ENCODE peak calls at places on chromosome 18, in six cellular contexts. One of them, this sample, is unnamed.
A peak's percentile ranks its signal among the peaks of the same experiment; 100 is the strongest.

GRCh38 chr18:48877941-48878340 is 72.8 kb downstream of the SMAD7 start:
- DNase-seq in HT1080: no peak
- DNase-seq in iPS-NIHi11: no peak
- DNase-seq in non-pigmented ciliary epithelial cell: no peak
- DNase-seq in NCI-H1436 treated with DMSO at 0.1 percent for 48 hours: no peak
- DNase-seq in activated T-helper 9 cell treated with anti-CD3 and anti-CD28 coated beads, Interleukin-2, amount 50 U/mL, for 16 hours: no peak
- DNase-seq in this sample: no peak

GRCh38 chr18:47756364-47757016 is 174.0 kb downstream of the SMAD2 start:
- DNase-seq in iPS-NIHi11: peak; percentile 79
- DNase-seq in non-pigmented ciliary epithelial cell: peak; percentile 5
- DNase-seq in NCI-H1436 treated with DMSO at 0.1 percent for 48 hours: no peak
- DNase-seq in activated T-helper 9 cell treated with anti-CD3 and anti-CD28 coated beads, Interleukin-2, amount 50 U/mL, for 16 hours: peak; percentile 12
- DNase-seq in HT1080: peak; percentile 45
- DNase-seq in this sample: peak; percentile 28

GRCh38 chr18:41058351-41059125 is 896.5 kb upstream of the PIK3C3 start:
- DNase-seq in non-pigmented ciliary epithelial cell: no peak
- DNase-seq in NCI-H1436 treated with DMSO at 0.1 percent for 48 hours: no peak
- DNase-seq in iPS-NIHi11: no peak
- DNase-seq in HT1080: no peak
- DNase-seq in activated T-helper 9 cell treated with anti-CD3 and anti-CD28 coated beads, Interleukin-2, amount 50 U/mL, for 16 hours: no peak
- DNase-seq in this sample: no peak

GRCh38 chr18:44601447-44601846 is 79.2 kb upstream of the SETBP1 start:
- DNase-seq in activated T-helper 9 cell treated with anti-CD3 and anti-CD28 coated beads, Interleukin-2, amount 50 U/mL, for 16 hours: no peak
- DNase-seq in HT1080: peak; percentile 67
- DNase-seq in non-pigmented ciliary epithelial cell: no peak
- DNase-seq in iPS-NIHi11: no peak
- DNase-seq in NCI-H1436 treated with DMSO at 0.1 percent for 48 hours: no peak
- DNase-seq in this sample: no peak

GRCh38 chr18:58309099-58309498 is 265.1 kb downstream of the NEDD4L start:
- DNase-seq in non-pigmented ciliary epithelial cell: no peak
- DNase-seq in iPS-NIHi11: no peak
- DNase-seq in HT1080: no peak
- DNase-seq in activated T-helper 9 cell treated with anti-CD3 and anti-CD28 coated beads, Interleukin-2, amount 50 U/mL, for 16 hours: no peak
- DNase-seq in NCI-H1436 treated with DMSO at 0.1 percent for 48 hours: no peak
- DNase-seq in this sample: no peak

GRCh38 chr18:58042826-58043362 is 1.1 kb upstream of the NEDD4L start:
- DNase-seq in activated T-helper 9 cell treated with anti-CD3 and anti-CD28 coated beads, Interleukin-2, amount 50 U/mL, for 16 hours: no peak
- DNase-seq in iPS-NIHi11: no peak
- DNase-seq in NCI-H1436 treated with DMSO at 0.1 percent for 48 hours: no peak
- DNase-seq in non-pigmented ciliary epithelial cell: no peak
- DNase-seq in HT1080: peak; percentile 21
- DNase-seq in this sample: no peak

GRCh38 chr18:37564796-37565137 is 831 bp downstream of the CELF4 start:
- DNase-seq in NCI-H1436 treated with DMSO at 0.1 percent for 48 hours: no peak
- DNase-seq in HT1080: no peak
- DNase-seq in activated T-helper 9 cell treated with anti-CD3 and anti-CD28 coated beads, Interleukin-2, amount 50 U/mL, for 16 hours: no peak
- DNase-seq in non-pigmented ciliary epithelial cell: no peak
- DNase-seq in iPS-NIHi11: peak; percentile 84
- DNase-seq in this sample: no peak

GRCh38 chr18:22175326-22175725 is 5.9 kb downstream of the GATA6 start:
- DNase-seq in NCI-H1436 treated with DMSO at 0.1 percent for 48 hours: no peak
- DNase-seq in HT1080: no peak
- DNase-seq in iPS-NIHi11: no peak
- DNase-seq in activated T-helper 9 cell treated with anti-CD3 and anti-CD28 coated beads, Interleukin-2, amount 50 U/mL, for 16 hours: no peak
- DNase-seq in non-pigmented ciliary epithelial cell: no peak
- DNase-seq in this sample: no peak

GRCh38 chr18:49764032-49764431 is 49.3 kb downstream of the ACAA2 start:
- DNase-seq in HT1080: no peak
- DNase-seq in activated T-helper 9 cell treated with anti-CD3 and anti-CD28 coated beads, Interleukin-2, amount 50 U/mL, for 16 hours: no peak
- DNase-seq in non-pigmented ciliary epithelial cell: no peak
- DNase-seq in NCI-H1436 treated with DMSO at 0.1 percent for 48 hours: no peak
- DNase-seq in iPS-NIHi11: no peak
- DNase-seq in this sample: no peak

GRCh38 chr18:8776544-8776943 is 71.2 kb downstream of the MTCL1 start:
- DNase-seq in non-pigmented ciliary epithelial cell: no peak
- DNase-seq in activated T-helper 9 cell treated with anti-CD3 and anti-CD28 coated beads, Interleukin-2, amount 50 U/mL, for 16 hours: no peak
- DNase-seq in NCI-H1436 treated with DMSO at 0.1 percent for 48 hours: no peak
- DNase-seq in iPS-NIHi11: no peak
- DNase-seq in HT1080: no peak
- DNase-seq in this sample: no peak

GRCh38 chr18:63025251-63025710 is 294.3 kb downstream of the BCL2 start:
- DNase-seq in activated T-helper 9 cell treated with anti-CD3 and anti-CD28 coated beads, Interleukin-2, amount 50 U/mL, for 16 hours: no peak
- DNase-seq in iPS-NIHi11: peak; percentile 50
- DNase-seq in non-pigmented ciliary epithelial cell: no peak
- DNase-seq in NCI-H1436 treated with DMSO at 0.1 percent for 48 hours: no peak
- DNase-seq in HT1080: no peak
- DNase-seq in this sample: no peak

GRCh38 chr18:9910709-9911108 is 3.1 kb upstream of the VAPA start:
- DNase-seq in activated T-helper 9 cell treated with anti-CD3 and anti-CD28 coated beads, Interleukin-2, amount 50 U/mL, for 16 hours: no peak
- DNase-seq in iPS-NIHi11: no peak
- DNase-seq in NCI-H1436 treated with DMSO at 0.1 percent for 48 hours: no peak
- DNase-seq in non-pigmented ciliary epithelial cell: no peak
- DNase-seq in HT1080: no peak
- DNase-seq in this sample: no peak

GRCh38 chr18:78145096-78145495 is 834.5 kb upstream of the SALL3 start:
- DNase-seq in HT1080: no peak
- DNase-seq in activated T-helper 9 cell treated with anti-CD3 and anti-CD28 coated beads, Interleukin-2, amount 50 U/mL, for 16 hours: no peak
- DNase-seq in iPS-NIHi11: no peak
- DNase-seq in non-pigmented ciliary epithelial cell: no peak
- DNase-seq in NCI-H1436 treated with DMSO at 0.1 percent for 48 hours: no peak
- DNase-seq in this sample: no peak

GRCh38 chr18:11840493-11840892 is 10.7 kb upstream of the CHMP1B start:
- DNase-seq in non-pigmented ciliary epithelial cell: no peak
- DNase-seq in NCI-H1436 treated with DMSO at 0.1 percent for 48 hours: no peak
- DNase-seq in activated T-helper 9 cell treated with anti-CD3 and anti-CD28 coated beads, Interleukin-2, amount 50 U/mL, for 16 hours: no peak
- DNase-seq in HT1080: no peak
- DNase-seq in iPS-NIHi11: no peak
- DNase-seq in this sample: no peak

GRCh38 chr18:47928466-47928865 is 2.0 kb downstream of the SMAD2 start:
- DNase-seq in NCI-H1436 treated with DMSO at 0.1 percent for 48 hours: no peak
- DNase-seq in iPS-NIHi11: no peak
- DNase-seq in HT1080: no peak
- DNase-seq in non-pigmented ciliary epithelial cell: no peak
- DNase-seq in activated T-helper 9 cell treated with anti-CD3 and anti-CD28 coated beads, Interleukin-2, amount 50 U/mL, for 16 hours: no peak
- DNase-seq in this sample: no peak

GRCh38 chr18:79965119-79965902 is 868 bp downstream of the HSBP1L1 start:
- DNase-seq in iPS-NIHi11: peak; percentile 53
- DNase-seq in activated T-helper 9 cell treated with anti-CD3 and anti-CD28 coated beads, Interleukin-2, amount 50 U/mL, for 16 hours: no peak
- DNase-seq in non-pigmented ciliary epithelial cell: no peak
- DNase-seq in NCI-H1436 treated with DMSO at 0.1 percent for 48 hours: no peak
- DNase-seq in HT1080: no peak
- DNase-seq in this sample: no peak

GRCh38 chr18:3333056-3333720 is 71.3 kb downstream of the MYL12B start:
- DNase-seq in HT1080: no peak
- DNase-seq in non-pigmented ciliary epithelial cell: no peak
- DNase-seq in activated T-helper 9 cell treated with anti-CD3 and anti-CD28 coated beads, Interleukin-2, amount 50 U/mL, for 16 hours: no peak
- DNase-seq in NCI-H1436 treated with DMSO at 0.1 percent for 48 hours: no peak
- DNase-seq in iPS-NIHi11: no peak
- DNase-seq in this sample: no peak

GRCh38 chr18:67715567-67715966 is 199.0 kb upstream of the DSEL start:
- DNase-seq in NCI-H1436 treated with DMSO at 0.1 percent for 48 hours: no peak
- DNase-seq in iPS-NIHi11: no peak
- DNase-seq in activated T-helper 9 cell treated with anti-CD3 and anti-CD28 coated beads, Interleukin-2, amount 50 U/mL, for 16 hours: no peak
- DNase-seq in HT1080: no peak
- DNase-seq in non-pigmented ciliary epithelial cell: no peak
- DNase-seq in this sample: no peak

GRCh38 chr18:69897397-69898108 is 50.1 kb downstream of the CD226 start:
- DNase-seq in iPS-NIHi11: no peak
- DNase-seq in activated T-helper 9 cell treated with anti-CD3 and anti-CD28 coated beads, Interleukin-2, amount 50 U/mL, for 16 hours: no peak
- DNase-seq in HT1080: no peak
- DNase-seq in NCI-H1436 treated with DMSO at 0.1 percent for 48 hours: no peak
- DNase-seq in non-pigmented ciliary epithelial cell: no peak
- DNase-seq in this sample: peak; percentile 21

GRCh38 chr18:49019446-49020045 is 68.8 kb upstream of the SMAD7 start:
- DNase-seq in iPS-NIHi11: no peak
- DNase-seq in NCI-H1436 treated with DMSO at 0.1 percent for 48 hours: no peak
- DNase-seq in activated T-helper 9 cell treated with anti-CD3 and anti-CD28 coated beads, Interleukin-2, amount 50 U/mL, for 16 hours: no peak
- DNase-seq in HT1080: no peak
- DNase-seq in non-pigmented ciliary epithelial cell: no peak
- DNase-seq in this sample: no peak

GRCh38 chr18:43422483-43422882 is 145.2 kb upstream of the SYT4 start:
- DNase-seq in activated T-helper 9 cell treated with anti-CD3 and anti-CD28 coated beads, Interleukin-2, amount 50 U/mL, for 16 hours: no peak
- DNase-seq in iPS-NIHi11: peak; percentile 11
- DNase-seq in non-pigmented ciliary epithelial cell: no peak
- DNase-seq in NCI-H1436 treated with DMSO at 0.1 percent for 48 hours: no peak
- DNase-seq in HT1080: no peak
- DNase-seq in this sample: no peak

GRCh38 chr18:48330016-48330991 is 78.9 kb downstream of the ZBTB7C start:
- DNase-seq in HT1080: peak; percentile 98
- DNase-seq in iPS-NIHi11: peak; percentile 43
- DNase-seq in activated T-helper 9 cell treated with anti-CD3 and anti-CD28 coated beads, Interleukin-2, amount 50 U/mL, for 16 hours: no peak
- DNase-seq in non-pigmented ciliary epithelial cell: peak; percentile 75
- DNase-seq in NCI-H1436 treated with DMSO at 0.1 percent for 48 hours: no peak
- DNase-seq in this sample: no peak

GRCh38 chr18:35998967-35999366 is 26.5 kb downstream of the RMP24 start:
- DNase-seq in iPS-NIHi11: no peak
- DNase-seq in HT1080: no peak
- DNase-seq in non-pigmented ciliary epithelial cell: no peak
- DNase-seq in NCI-H1436 treated with DMSO at 0.1 percent for 48 hours: no peak
- DNase-seq in activated T-helper 9 cell treated with anti-CD3 and anti-CD28 coated beads, Interleukin-2, amount 50 U/mL, for 16 hours: no peak
- DNase-seq in this sample: no peak

GRCh38 chr18:44871771-44872170 is 191.1 kb downstream of the SETBP1 start:
- DNase-seq in iPS-NIHi11: no peak
- DNase-seq in HT1080: no peak
- DNase-seq in NCI-H1436 treated with DMSO at 0.1 percent for 48 hours: no peak
- DNase-seq in non-pigmented ciliary epithelial cell: no peak
- DNase-seq in activated T-helper 9 cell treated with anti-CD3 and anti-CD28 coated beads, Interleukin-2, amount 50 U/mL, for 16 hours: no peak
- DNase-seq in this sample: no peak

GRCh38 chr18:8339958-8340357 is 269.3 kb upstream of the RAB12 start:
- DNase-seq in iPS-NIHi11: no peak
- DNase-seq in activated T-helper 9 cell treated with anti-CD3 and anti-CD28 coated beads, Interleukin-2, amount 50 U/mL, for 16 hours: no peak
- DNase-seq in HT1080: no peak
- DNase-seq in NCI-H1436 treated with DMSO at 0.1 percent for 48 hours: no peak
- DNase-seq in non-pigmented ciliary epithelial cell: no peak
- DNase-seq in this sample: no peak

GRCh38 chr18:27075828-27076227 is 109.3 kb downstream of the CHST9 start:
- DNase-seq in activated T-helper 9 cell treated with anti-CD3 and anti-CD28 coated beads, Interleukin-2, amount 50 U/mL, for 16 hours: no peak
- DNase-seq in NCI-H1436 treated with DMSO at 0.1 percent for 48 hours: no peak
- DNase-seq in iPS-NIHi11: no peak
- DNase-seq in non-pigmented ciliary epithelial cell: no peak
- DNase-seq in HT1080: no peak
- DNase-seq in this sample: no peak

GRCh38 chr18:6994053-6994452 is 123.5 kb downstream of the LAMA1 start:
- DNase-seq in activated T-helper 9 cell treated with anti-CD3 and anti-CD28 coated beads, Interleukin-2, amount 50 U/mL, for 16 hours: no peak
- DNase-seq in iPS-NIHi11: no peak
- DNase-seq in HT1080: no peak
- DNase-seq in NCI-H1436 treated with DMSO at 0.1 percent for 48 hours: no peak
- DNase-seq in non-pigmented ciliary epithelial cell: no peak
- DNase-seq in this sample: no peak

GRCh38 chr18:36017232-36017631 is 44.8 kb downstream of the RMP24 start:
- DNase-seq in non-pigmented ciliary epithelial cell: no peak
- DNase-seq in HT1080: no peak
- DNase-seq in activated T-helper 9 cell treated with anti-CD3 and anti-CD28 coated beads, Interleukin-2, amount 50 U/mL, for 16 hours: no peak
- DNase-seq in NCI-H1436 treated with DMSO at 0.1 percent for 48 hours: no peak
- DNase-seq in iPS-NIHi11: no peak
- DNase-seq in this sample: no peak

GRCh38 chr18:48665654-48666053 is 126.8 kb downstream of the CTIF start:
- DNase-seq in activated T-helper 9 cell treated with anti-CD3 and anti-CD28 coated beads, Interleukin-2, amount 50 U/mL, for 16 hours: no peak
- DNase-seq in HT1080: no peak
- DNase-seq in NCI-H1436 treated with DMSO at 0.1 percent for 48 hours: no peak
- DNase-seq in non-pigmented ciliary epithelial cell: no peak
- DNase-seq in iPS-NIHi11: no peak
- DNase-seq in this sample: no peak

GRCh38 chr18:34771958-34772357 is 61.9 kb downstream of the DTNA start:
- DNase-seq in NCI-H1436 treated with DMSO at 0.1 percent for 48 hours: no peak
- DNase-seq in non-pigmented ciliary epithelial cell: no peak
- DNase-seq in activated T-helper 9 cell treated with anti-CD3 and anti-CD28 coated beads, Interleukin-2, amount 50 U/mL, for 16 hours: no peak
- DNase-seq in HT1080: no peak
- DNase-seq in iPS-NIHi11: no peak
- DNase-seq in this sample: no peak

GRCh38 chr18:71293322-71293721 is 1004.5 kb downstream of the SOCS6 start:
- DNase-seq in iPS-NIHi11: no peak
- DNase-seq in NCI-H1436 treated with DMSO at 0.1 percent for 48 hours: no peak
- DNase-seq in HT1080: peak; percentile 11
- DNase-seq in non-pigmented ciliary epithelial cell: no peak
- DNase-seq in activated T-helper 9 cell treated with anti-CD3 and anti-CD28 coated beads, Interleukin-2, amount 50 U/mL, for 16 hours: no peak
- DNase-seq in this sample: no peak

GRCh38 chr18:78912862-78913261 is 66.8 kb upstream of the SALL3 start:
- DNase-seq in non-pigmented ciliary epithelial cell: no peak
- DNase-seq in HT1080: no peak
- DNase-seq in iPS-NIHi11: no peak
- DNase-seq in activated T-helper 9 cell treated with anti-CD3 and anti-CD28 coated beads, Interleukin-2, amount 50 U/mL, for 16 hours: no peak
- DNase-seq in NCI-H1436 treated with DMSO at 0.1 percent for 48 hours: no peak
- DNase-seq in this sample: no peak

GRCh38 chr18:53509886-53510285 is 714.6 kb downstream of the MBD2 start:
- DNase-seq in NCI-H1436 treated with DMSO at 0.1 percent for 48 hours: no peak
- DNase-seq in activated T-helper 9 cell treated with anti-CD3 and anti-CD28 coated beads, Interleukin-2, amount 50 U/mL, for 16 hours: no peak
- DNase-seq in HT1080: peak; percentile 3
- DNase-seq in iPS-NIHi11: no peak
- DNase-seq in non-pigmented ciliary epithelial cell: no peak
- DNase-seq in this sample: no peak

GRCh38 chr18:21112543-21113105 is 1.0 kb upstream of the ROCK1 start:
- DNase-seq in non-pigmented ciliary epithelial cell: no peak
- DNase-seq in activated T-helper 9 cell treated with anti-CD3 and anti-CD28 coated beads, Interleukin-2, amount 50 U/mL, for 16 hours: no peak
- DNase-seq in iPS-NIHi11: no peak
- DNase-seq in NCI-H1436 treated with DMSO at 0.1 percent for 48 hours: no peak
- DNase-seq in HT1080: peak; percentile 4
- DNase-seq in this sample: no peak

GRCh38 chr18:54679318-54680149 is 88.5 kb downstream of the DYNAP start:
- DNase-seq in NCI-H1436 treated with DMSO at 0.1 percent for 48 hours: no peak
- DNase-seq in non-pigmented ciliary epithelial cell: peak; percentile 62
- DNase-seq in iPS-NIHi11: peak; percentile 34
- DNase-seq in activated T-helper 9 cell treated with anti-CD3 and anti-CD28 coated beads, Interleukin-2, amount 50 U/mL, for 16 hours: no peak
- DNase-seq in HT1080: peak; percentile 86
- DNase-seq in this sample: no peak

GRCh38 chr18:21897811-21898210 is 157.2 kb downstream of the MIB1 start:
- DNase-seq in HT1080: peak; percentile 36
- DNase-seq in NCI-H1436 treated with DMSO at 0.1 percent for 48 hours: no peak
- DNase-seq in activated T-helper 9 cell treated with anti-CD3 and anti-CD28 coated beads, Interleukin-2, amount 50 U/mL, for 16 hours: no peak
- DNase-seq in iPS-NIHi11: peak; percentile 76
- DNase-seq in non-pigmented ciliary epithelial cell: peak; percentile 5
- DNase-seq in this sample: no peak

GRCh38 chr18:68520406-68521075 is 194.4 kb downstream of the TMX3 start:
- DNase-seq in NCI-H1436 treated with DMSO at 0.1 percent for 48 hours: no peak
- DNase-seq in activated T-helper 9 cell treated with anti-CD3 and anti-CD28 coated beads, Interleukin-2, amount 50 U/mL, for 16 hours: no peak
- DNase-seq in HT1080: peak; percentile 19
- DNase-seq in iPS-NIHi11: no peak
- DNase-seq in non-pigmented ciliary epithelial cell: peak; percentile 27
- DNase-seq in this sample: no peak

GRCh38 chr18:79424008-79424565 is 28.4 kb downstream of the NFATC1 start:
- DNase-seq in HT1080: no peak
- DNase-seq in activated T-helper 9 cell treated with anti-CD3 and anti-CD28 coated beads, Interleukin-2, amount 50 U/mL, for 16 hours: no peak
- DNase-seq in iPS-NIHi11: no peak
- DNase-seq in NCI-H1436 treated with DMSO at 0.1 percent for 48 hours: no peak
- DNase-seq in non-pigmented ciliary epithelial cell: no peak
- DNase-seq in this sample: no peak

This sample was measured in stimulated activated naive CD4-positive, alpha-beta T cell treated with Interleukin-2 at 50 U/mL for 16 hours.